ENCODE peak calls at places on chromosome 18, in four cellular contexts. E, M, G and K are unnamed samples.

GRCh38 chr18:79575891-79576685 is 103.5 kb upstream of the CTDP1 start:
- DNase-seq in E (no peak), M (peak; percentile 66), G (no peak), K (no peak)

GRCh38 chr18:21054252-21054821 is 57.3 kb downstream of the ROCK1 start:
- DNase-seq in E (no peak), M (no peak), G (no peak), K (no peak)

GRCh38 chr18:41501848-41502247 is 453.2 kb upstream of the PIK3C3 start:
- DNase-seq in E (no peak), M (no peak), G (no peak), K (no peak)

GRCh38 chr18:63540131-63540530 is 2.0 kb upstream of the SERPINB12 start:
- DNase-seq in E (no peak), M (no peak), G (no peak), K (no peak)

GRCh38 chr18:44731866-44732555 is 51.3 kb downstream of the SETBP1 start:
- DNase-seq in E (no peak), M (no peak), G (no peak), K (no peak)

GRCh38 chr18:25251127-25251526 is 100.8 kb downstream of the ZNF521 start:
- DNase-seq in E (no peak), M (no peak), G (no peak), K (no peak)

GRCh38 chr18:67300498-67300897 is 216.0 kb downstream of the DSEL start:
- DNase-seq in E (no peak), M (no peak), G (no peak), K (no peak)

GRCh38 chr18:49016648-49017539 is 66.1 kb upstream of the SMAD7 start:
- DNase-seq in E (no peak), M (peak; percentile 70), G (no peak), K (peak; percentile 82)

GRCh38 chr18:70384181-70384790 is 95.4 kb downstream of the SOCS6 start:
- DNase-seq in E (no peak), M (no peak), G (no peak), K (peak; percentile 79)

GRCh38 chr18:46588971-46589660 is 67.9 kb downstream of the LOXHD1 start:
- DNase-seq in E (no peak), M (no peak), G (no peak), K (no peak)

GRCh38 chr18:25033747-25034471 is 318.1 kb downstream of the ZNF521 start:
- DNase-seq in E (no peak), M (no peak), G (no peak), K (no peak)

GRCh38 chr18:48804856-48805610 is 145.7 kb downstream of the SMAD7 start:
- DNase-seq in E (no peak), M (peak; percentile 42), G (no peak), K (no peak)

GRCh38 chr18:2212846-2213245 is 358.5 kb downstream of the METTL4 start:
- DNase-seq in E (no peak), M (no peak), G (no peak), K (no peak)

GRCh38 chr18:22314406-22314805 is 103.3 kb downstream of the CTAGE1 start:
- DNase-seq in E (no peak), M (no peak), G (no peak), K (peak; percentile 85)

GRCh38 chr18:36685580-36685979 is 143.2 kb downstream of the TPGS2 start:
- DNase-seq in E (no peak), M (no peak), G (no peak), K (no peak)

GRCh38 chr18:10421859-10422258 is 32.6 kb upstream of the APCDD1 start:
- DNase-seq in E (no peak), M (no peak), G (no peak), K (peak; percentile 49)

GRCh38 chr18:11040823-11041712 is 108.3 kb downstream of the PIEZO2 start:
- DNase-seq in E (no peak), M (no peak), G (peak; percentile 46), K (peak; percentile 11)

GRCh38 chr18:67417864-67418523 is 98.5 kb downstream of the DSEL start:
- DNase-seq in E (no peak), M (no peak), G (peak; percentile 3), K (peak; percentile 44)

GRCh38 chr18:48994044-48994651 is 43.4 kb upstream of the SMAD7 start:
- DNase-seq in E (no peak), M (no peak), G (no peak), K (peak; percentile 70)

GRCh38 chr18:44356566-44357157 is 324.0 kb upstream of the SETBP1 start:
- DNase-seq in E (no peak), M (peak; percentile 51), G (no peak), K (no peak)

GRCh38 chr18:9017900-9018217 is 84.6 kb upstream of the NDUFV2 start:
- DNase-seq in E (no peak), M (no peak), G (no peak), K (no peak)

GRCh38 chr18:9066817-9067306 is 35.6 kb upstream of the NDUFV2 start:
- DNase-seq in E (no peak), M (no peak), G (no peak), K (no peak)

GRCh38 chr18:57542801-57543427 is 43.6 kb downstream of the FECH start:
- DNase-seq in E (no peak), M (no peak), G (no peak), K (peak; percentile 3)

GRCh38 chr18:46915800-46916550 is 1.3 kb downstream of the PIAS2 start:
- DNase-seq in E (no peak), M (no peak), G (no peak), K (no peak)

GRCh38 chr18:59814872-59815271 is 84.9 kb upstream of the PMAIP1 start:
- DNase-seq in E (no peak), M (no peak), G (no peak), K (no peak)

GRCh38 chr18:45686892-45687611 is 36.9 kb upstream of the SLC14A1 start:
- DNase-seq in E (peak; percentile 25), M (peak; percentile 75), G (no peak), K (no peak)

GRCh38 chr18:75324686-75325257 is 102.7 kb downstream of the SMIM21 start:
- DNase-seq in E (no peak), M (no peak), G (no peak), K (no peak)